ENCODE peak calls at places on chromosome 6, in eight cellular contexts. M is mammary epithelial cell, D is cardiac fibroblast, W is NB4, K is fibroblast of the aortic adventitia, X is Peyer's patch, S is skeletal muscle cell, T is hepatocyte. Q is an unnamed sample.
A peak's percentile ranks its signal among the peaks of the same experiment; 100 is the strongest.

GRCh38 chr6:107720762-107721161 is 103.4 kb downstream of the SCML4 start:
- DNase-seq in M (no peak), D (no peak), W (no peak), K (no peak), X (no peak), S (no peak), T (no peak), Q (no peak)

GRCh38 chr6:46453221-46453620 is 38.0 kb downstream of the RCAN2 start:
- DNase-seq in M (peak; percentile 45), D (peak; percentile 7), W (no peak), K (peak; percentile 90), X (no peak), S (peak; percentile 67), T (no peak), Q (no peak)

GRCh38 chr6:167778497-167779122 is 48.1 kb upstream of the AFDN start:
- DNase-seq in M (no peak), D (no peak), W (no peak), K (no peak), X (no peak), S (no peak), T (peak; percentile 71), Q (no peak)

GRCh38 chr6:57143690-57144089 is 28.4 kb upstream of the BAG2 start:
- DNase-seq in M (no peak), D (no peak), W (no peak), K (no peak), X (no peak), S (no peak), T (no peak), Q (no peak)

GRCh38 chr6:160831751-160832150 is 129.7 kb downstream of the PLG start:
- DNase-seq in M (no peak), D (no peak), W (no peak), K (no peak), X (no peak), S (no peak), T (no peak), Q (no peak)

GRCh38 chr6:34897708-34898107 is 8.7 kb downstream of the ANKS1A start:
- DNase-seq in M (no peak), D (no peak), W (no peak), K (no peak), X (no peak), S (no peak), T (no peak), Q (no peak)

GRCh38 chr6:73523434-73524123 is 2.7 kb upstream of the EEF1A1 start:
- DNase-seq in M (peak; percentile 58), D (peak; percentile 34), W (peak; percentile 91), K (peak; percentile 41), X (peak; percentile 88), S (no peak), T (peak; percentile 55), Q (no peak)

GRCh38 chr6:152952866-152953509 is 29.9 kb downstream of the FBXO5 start:
- DNase-seq in M (peak; percentile 20), D (peak; percentile 61), W (peak; percentile 50), K (peak; percentile 71), X (no peak), S (no peak), T (peak; percentile 26), Q (no peak)

GRCh38 chr6:967666-968065 is 274.7 kb upstream of the EXOC2 start:
- DNase-seq in M (no peak), D (no peak), W (no peak), K (no peak), X (no peak), S (no peak), T (no peak), Q (no peak)

GRCh38 chr6:107843400-107843799 is 19.3 kb upstream of the SCML4 start:
- DNase-seq in M (no peak), D (no peak), W (no peak), K (no peak), X (no peak), S (no peak), T (no peak), Q (no peak)

GRCh38 chr6:41846666-41847237 is 48.4 kb downstream of the USP49 start:
- DNase-seq in M (peak; percentile 98), D (peak; percentile 97), W (peak; percentile 78), K (peak; percentile 98), X (no peak), S (peak; percentile 79), T (peak; percentile 85), Q (peak; percentile 65)

GRCh38 chr6:135018057-135018456 is 36.6 kb downstream of the HBS1L start:
- DNase-seq in M (no peak), D (no peak), W (no peak), K (no peak), X (no peak), S (no peak), T (no peak), Q (no peak)

GRCh38 chr6:49327575-49327974 is 135.5 kb downstream of the MMUT start:
- DNase-seq in M (no peak), D (no peak), W (no peak), K (no peak), X (no peak), S (no peak), T (no peak), Q (no peak)

GRCh38 chr6:41739041-41739440 is 3.6 kb upstream of the TFEB start:
- DNase-seq in M (no peak), D (peak; percentile 70), W (no peak), K (peak; percentile 35), X (no peak), S (no peak), T (no peak), Q (no peak)

GRCh38 chr6:50925981-50926380 is 107.3 kb downstream of the TFAP2B start:
- DNase-seq in M (no peak), D (no peak), W (no peak), K (peak; percentile 34), X (no peak), S (no peak), T (no peak), Q (no peak)

GRCh38 chr6:43915213-43915869 is 145.3 kb downstream of the VEGFA start:
- DNase-seq in M (no peak), D (no peak), W (no peak), K (no peak), X (no peak), S (no peak), T (no peak), Q (no peak)

GRCh38 chr6:136180729-136181128 is 69.4 kb downstream of the MTFR2 start:
- DNase-seq in M (no peak), D (no peak), W (no peak), K (peak; percentile 25), X (no peak), S (no peak), T (no peak), Q (no peak)

GRCh38 chr6:79269877-79270276 is 35.4 kb upstream of the HMGN3 start:
- DNase-seq in M (peak; percentile 66), D (peak; percentile 91), W (peak; percentile 26), K (peak; percentile 71), X (no peak), S (peak; percentile 51), T (peak; percentile 49), Q (peak; percentile 34)

GRCh38 chr6:148518371-148519156 is 175.9 kb downstream of the SASH1 start:
- DNase-seq in M (no peak), D (no peak), W (no peak), K (peak; percentile 16), X (no peak), S (no peak), T (no peak), Q (no peak)

GRCh38 chr6:158057213-158057987 is 75.7 kb downstream of the SYNJ2 start:
- DNase-seq in M (peak; percentile 96), D (peak; percentile 83), W (peak; percentile 91), K (peak; percentile 95), X (no peak), S (peak; percentile 84), T (no peak), Q (peak; percentile 88)

GRCh38 chr6:72811971-72812421 is 190.1 kb downstream of the KCNQ5 start:
- DNase-seq in M (peak; percentile 21), D (peak; percentile 23), W (no peak), K (peak; percentile 15), X (no peak), S (no peak), T (no peak), Q (no peak)

GRCh38 chr6:70414813-70415212 is 1.5 kb downstream of the FAM135A start:
- DNase-seq in M (no peak), D (no peak), W (no peak), K (peak; percentile 2), X (no peak), S (no peak), T (no peak), Q (no peak)

GRCh38 chr6:70413829-70414494 is 654 bp downstream of the FAM135A start:
- DNase-seq in M (peak; percentile 36), D (peak; percentile 8), W (peak; percentile 74), K (peak; percentile 10), X (no peak), S (no peak), T (no peak), Q (no peak)

GRCh38 chr6:70411948-70412796 is 1.1 kb upstream of the FAM135A start:
- DNase-seq in M (no peak), D (no peak), W (no peak), K (no peak), X (peak; percentile 48), S (no peak), T (no peak), Q (no peak)

GRCh38 chr6:70412797-70413113 is 553 bp upstream of the FAM135A start:
- DNase-seq in M (no peak), D (no peak), W (no peak), K (no peak), X (no peak), S (no peak), T (no peak), Q (no peak)

GRCh38 chr6:70413114-70413828 is at the start of gene FAM135A:
- DNase-seq in M (peak; percentile 99), D (peak; percentile 99), W (peak; percentile 98), K (peak; percentile 98), X (peak; percentile 99), S (peak; percentile 91), T (peak; percentile 100), Q (peak; percentile 91)
- H3K4me3 ChIP-seq in M (peak within 1 kb of the TSS; percentile 79), D (peak within 1 kb of the TSS; percentile 94), W (peak within 1 kb of the TSS; percentile 90), K (peak within 1 kb of the TSS; percentile 89), X (peak within 1 kb of the TSS; percentile 89), S (peak within 1 kb of the TSS; percentile 70), T (peak within 1 kb of the TSS; percentile 87), Q (peak within 1 kb of the TSS; percentile 95)

DNA sequence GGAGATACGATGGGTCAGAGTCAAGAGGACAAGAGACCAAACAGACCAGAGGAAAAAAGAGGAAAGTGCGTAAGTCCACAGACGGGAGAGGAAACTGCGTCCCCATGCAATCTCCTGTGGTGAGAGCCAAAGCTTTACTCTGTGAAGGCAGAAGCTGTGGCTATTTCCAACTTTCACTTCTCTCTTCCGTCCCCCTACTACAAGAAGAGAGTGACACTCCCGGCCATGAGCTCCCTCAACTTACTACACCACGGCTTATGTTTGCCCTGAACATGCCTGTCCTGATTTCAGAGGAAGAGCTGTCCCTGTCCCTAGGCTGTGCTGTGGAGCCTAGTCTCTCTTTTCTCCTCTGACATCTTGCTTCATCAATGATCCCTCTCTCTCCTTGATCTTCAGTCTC is 11.5 kb upstream of the SSR1 start:
- DNase-seq in M (no peak), D (no peak), W (peak; percentile 90), K (no peak), X (no peak), S (no peak), T (no peak), Q (no peak)
- H3K4me3 ChIP-seq in M (no peak overlapping the region), D (no peak overlapping the region), W (peak overlapping the region; percentile 46), K (no peak overlapping the region), X (no peak overlapping the region), S (no peak overlapping the region), T (no peak overlapping the region), Q (no peak overlapping the region)

GRCh38 chr6:102895683-102896082 is 1502.2 kb downstream of the GRIK2 start:
- DNase-seq in M (no peak), D (no peak), W (no peak), K (no peak), X (no peak), S (no peak), T (no peak), Q (no peak)
- H3K4me3 ChIP-seq in M (no peak overlapping the region), D (no peak overlapping the region), W (no peak overlapping the region), K (no peak overlapping the region), X (no peak overlapping the region), S (no peak overlapping the region), T (no peak overlapping the region), Q (no peak overlapping the region)

GRCh38 chr6:28656715-28657114 is 131.0 kb downstream of the GPX5 start:
- DNase-seq in M (no peak), D (no peak), W (peak; percentile 16), K (no peak), X (no peak), S (no peak), T (no peak), Q (no peak)
- H3K4me3 ChIP-seq in M (no peak overlapping the region), D (no peak overlapping the region), W (peak overlapping the region; percentile 61), K (no peak overlapping the region), X (no peak overlapping the region), S (no peak overlapping the region), T (peak overlapping the region; percentile 58), Q (no peak overlapping the region)